ENCODE peak calls at places on chromosomes 4 and X, in six cellular contexts. E is type B pancreatic cell; O is activated CD8-positive, alpha-beta memory T cell treated with anti-CD3 and anti-CD28 coated beads for 48 hours; H is GM23248; A is islet precursor cell; C is kidney tubule cell. P is an unnamed sample.

GRCh38 chr4:173436866-173437265 is 38.0 kb upstream of the SCRG1 start:
- DNase-seq in E (no peak), O (no peak), H (no peak), A (no peak), C (no peak), P (no peak)

GRCh38 chrX:15786930-15787329 is 3.4 kb upstream of the ZRSR2 start:
- DNase-seq in E (no peak), O (no peak), H (no peak), A (no peak), C (no peak), P (no peak)

GRCh38 chrX:70260104-70260503 is at the start of gene P2RY4:
- DNase-seq in E (no peak), O (no peak), H (no peak), A (no peak), C (no peak), P (no peak)

GRCh38 chrX:22300130-22300529 is 27.4 kb downstream of the CBLL2 start:
- DNase-seq in E (no peak), O (no peak), H (peak), A (peak), C (peak), P (no peak)

GRCh38 chr4:134518574-134519217 is 317.1 kb upstream of the PABPC4L start:
- DNase-seq in E (no peak), O (no peak), H (no peak), A (no peak), C (no peak), P (no peak)

GRCh38 chr4:123807866-123808265 is 411.3 kb downstream of the SPRY1 start:
- DNase-seq in E (no peak), O (no peak), H (no peak), A (no peak), C (no peak), P (no peak)

GRCh38 chr4:112823141-112823540 is 186.2 kb downstream of the LARP7 start:
- DNase-seq in E (no peak), O (no peak), H (no peak), A (no peak), C (peak), P (no peak)

GRCh38 chr4:55382515-55383003 is 13.2 kb upstream of the TMEM165 start:
- DNase-seq in E (no peak), O (no peak), H (no peak), A (no peak), C (no peak), P (no peak)

GRCh38 chrX:105480646-105481310 is 260.3 kb upstream of the TEX13A start:
- DNase-seq in E (no peak), O (no peak), H (no peak), A (no peak), C (no peak), P (no peak)

GRCh38 chr4:100517864-100518341 is at the start of gene EMCN:
- DNase-seq in E (no peak), O (no peak), H (peak), A (no peak), C (no peak), P (no peak)

P was measured in activated T-helper 1 cell treated with anti-CD3 and anti-CD28 coated beads, Interleukin-2, amount 50 U/mL, for 16 hours.